ENCODE peak calls at places on chromosomes 2 and 18, in four cellular contexts. K is hepatocyte, Y is GM23248, W is GM23338. A is an unnamed sample.

GRCh38 chr2:44063007-44063406 is 67.2 kb upstream of the LRPPRC start:
- DNase-seq in W (no peak), K (no peak), Y (peak; percentile 4), A (no peak)

GRCh38 chr18:10705786-10706185 is 180.0 kb downstream of the NAPG start:
- DNase-seq in Y (no peak), W (no peak), K (peak; percentile 28), A (no peak)

GRCh38 chr2:132621131-132621875 is 48.7 kb downstream of the LYPD1 start:
- DNase-seq in K (peak; percentile 32), W (no peak), Y (no peak), A (no peak)

GRCh38 chr2:46825231-46825957 is 90.2 kb downstream of the MCFD2 start:
- DNase-seq in Y (no peak), K (no peak), W (no peak), A (no peak)

GRCh38 chr2:99654419-99654818 is 164.6 kb upstream of the REV1 start:
- DNase-seq in Y (peak; percentile 78), K (no peak), W (no peak), A (no peak)

GRCh38 chr2:216713691-216714411 is 18.5 kb upstream of the IGFBP5 start:
- DNase-seq in Y (peak; percentile 98), K (peak; percentile 64), W (no peak), A (no peak)

GRCh38 chr2:210086292-210086691 is 83.9 kb downstream of the RPE start:
- DNase-seq in W (no peak), K (no peak), Y (peak; percentile 57), A (no peak)

GRCh38 chr18:57984490-57985109 is 59.4 kb upstream of the NEDD4L start:
- DNase-seq in Y (no peak), W (no peak), K (no peak), A (no peak)

GRCh38 chr2:222399038-222399783 is 25.1 kb upstream of the SGPP2 start:
- DNase-seq in Y (no peak), W (no peak), K (no peak), A (no peak)

GRCh38 chr2:231099918-231100317 is 24.9 kb downstream of the HTR2B start:
- DNase-seq in Y (no peak), K (no peak), W (peak; percentile 83), A (peak; percentile 20)

GRCh38 chr18:3596324-3597158 is 146.6 kb downstream of the TGIF1 start:
- DNase-seq in Y (no peak), W (no peak), K (peak; percentile 54), A (peak; percentile 79)

GRCh38 chr2:12417811-12418210 is 298.9 kb upstream of the TRIB2 start:
- DNase-seq in K (no peak), W (no peak), Y (no peak), A (no peak)

GRCh38 chr2:46909771-46910419 is 5.7 kb downstream of the MCFD2 start:
- DNase-seq in Y (peak; percentile 93), W (no peak), K (peak; percentile 17), A (no peak)

GRCh38 chr2:224611938-224612337 is 26.8 kb upstream of the CUL3 start:
- DNase-seq in Y (no peak), K (no peak), W (peak; percentile 28), A (peak; percentile 80)

GRCh38 chr18:2089416-2089815 is 481.9 kb downstream of the METTL4 start:
- DNase-seq in W (no peak), Y (no peak), K (no peak), A (no peak)

DNA sequence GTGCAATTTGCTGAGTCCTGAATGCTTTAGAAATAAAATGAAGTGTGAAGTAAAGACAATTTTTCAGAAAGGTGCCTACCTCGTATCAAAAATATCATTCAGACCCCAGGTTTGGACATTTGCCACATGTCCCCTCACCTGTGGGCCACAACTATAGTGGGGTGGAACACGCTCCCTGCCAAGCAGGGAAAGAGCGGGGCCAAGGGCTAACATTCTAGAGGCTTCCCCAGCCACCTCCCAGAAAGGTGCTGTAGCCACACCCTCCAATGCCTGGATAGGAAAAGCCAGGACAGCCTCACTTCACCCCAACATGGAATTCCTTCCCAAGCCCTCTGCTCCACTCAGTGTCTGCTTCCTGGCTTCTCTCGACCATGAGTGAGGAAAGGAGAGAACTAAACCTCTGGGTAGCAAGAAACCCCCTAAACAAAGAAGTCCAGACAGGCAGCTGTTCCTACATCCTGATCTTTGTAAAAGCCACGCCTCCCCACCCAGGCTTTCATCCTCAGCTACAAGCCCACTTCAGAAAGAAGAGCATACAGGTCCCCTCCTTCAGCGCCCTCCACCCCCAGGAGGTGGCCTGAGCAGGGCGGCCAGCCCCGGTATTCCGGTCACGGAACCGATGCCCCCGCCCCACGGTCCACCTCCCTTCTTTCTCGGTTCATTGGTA is 2.1 kb downstream of the COL6A3 start:
- DNase-seq in Y (peak; percentile 68), K (peak; percentile 31), W (peak; percentile 12), A (no peak)
- H3K27ac ChIP-seq in Y (peak overlapping the region; percentile 99), K (peak overlapping the region; percentile 88), W (no peak overlapping the region), A (no peak overlapping the region)

GRCh38 chr2:126558029-126558428 is 97.9 kb upstream of the GYPC start:
- DNase-seq in K (no peak), W (no peak), Y (no peak), A (no peak)
- TF ChIP-seq EZH2phosphoT487 in K (no peak), W (no peak), Y (no peak), A (no peak)

GRCh38 chr2:61405813-61406212 is 65.1 kb downstream of the USP34 start:
- DNase-seq in Y (no peak), K (no peak), W (no peak), A (no peak)
- H3K27ac ChIP-seq in Y (no peak overlapping the region), K (no peak overlapping the region), W (no peak overlapping the region), A (no peak overlapping the region)

GRCh38 chr2:55118643-55119065 is 68.4 kb upstream of the RTN4 start:
- DNase-seq in W (no peak), K (no peak), Y (no peak), A (peak; percentile 28)

GRCh38 chr2:55116966-55117365 is 66.7 kb upstream of the RTN4 start:
- DNase-seq in K (no peak), W (no peak), Y (no peak), A (no peak)

GRCh38 chr2:55123851-55124269 is 73.6 kb upstream of the RTN4 start:
- DNase-seq in K (no peak), W (peak; percentile 65), Y (no peak), A (no peak)

GRCh38 chr2:55119711-55120487 is 69.6 kb upstream of the RTN4 start:
- DNase-seq in Y (peak; percentile 67), W (no peak), K (no peak), A (no peak)

GRCh38 chr2:55120634-55121359 is 70.5 kb upstream of the RTN4 start:
- DNase-seq in K (peak; percentile 47), W (no peak), Y (peak; percentile 85), A (no peak)
- TF ChIP-seq EZH2phosphoT487 in K (no peak), W (no peak), Y (no peak), A (no peak)

GRCh38 chr2:27081984-27082772 is 3.8 kb downstream of the EMILIN1 start:
- DNase-seq in W (no peak), Y (no peak), K (no peak), A (no peak)
- H3K27ac ChIP-seq in W (no peak overlapping the region), Y (no peak overlapping the region), K (no peak overlapping the region), A (peak overlapping the region; percentile 64)

GRCh38 chr2:152723918-152724317 is 5.5 kb downstream of the ARL6IP6 start:
- DNase-seq in Y (no peak), K (no peak), W (no peak), A (no peak)

GRCh38 chr2:152730591-152731333 is 12.3 kb downstream of the ARL6IP6 start:
- DNase-seq in Y (peak; percentile 19), K (no peak), W (no peak), A (peak; percentile 9)

GRCh38 chr2:152729844-152730243 is 11.4 kb downstream of the ARL6IP6 start:
- DNase-seq in Y (no peak), W (no peak), K (no peak), A (no peak)
- TF ChIP-seq EZH2phosphoT487 in Y (no peak), W (no peak), K (no peak), A (no peak)

GRCh38 chr18:79169958-79170555 is 100.9 kb downstream of the ATP9B start:
- DNase-seq in Y (peak; percentile 54), K (no peak), W (no peak), A (no peak)
- H3K27ac ChIP-seq in Y (no peak overlapping the region), K (no peak overlapping the region), W (no peak overlapping the region), A (no peak overlapping the region)

GRCh38 chr2:176186024-176186423 is 2.4 kb upstream of the HOXD1 start:
- DNase-seq in W (no peak), Y (no peak), K (no peak), A (no peak)

GRCh38 chr2:176188969-176189665 is 649 bp downstream of the HOXD1 start:
- DNase-seq in K (peak; percentile 23), Y (peak; percentile 39), W (peak; percentile 70), A (no peak)

GRCh38 chr2:176189666-176190641 is 1.5 kb downstream of the HOXD1 start:
- DNase-seq in W (peak; percentile 29), Y (no peak), K (no peak), A (no peak)

GRCh38 chr2:176188218-176188968 is at the start of gene HOXD1:
- DNase-seq in W (peak; percentile 76), K (peak; percentile 44), Y (peak; percentile 84), A (no peak)

DNA sequence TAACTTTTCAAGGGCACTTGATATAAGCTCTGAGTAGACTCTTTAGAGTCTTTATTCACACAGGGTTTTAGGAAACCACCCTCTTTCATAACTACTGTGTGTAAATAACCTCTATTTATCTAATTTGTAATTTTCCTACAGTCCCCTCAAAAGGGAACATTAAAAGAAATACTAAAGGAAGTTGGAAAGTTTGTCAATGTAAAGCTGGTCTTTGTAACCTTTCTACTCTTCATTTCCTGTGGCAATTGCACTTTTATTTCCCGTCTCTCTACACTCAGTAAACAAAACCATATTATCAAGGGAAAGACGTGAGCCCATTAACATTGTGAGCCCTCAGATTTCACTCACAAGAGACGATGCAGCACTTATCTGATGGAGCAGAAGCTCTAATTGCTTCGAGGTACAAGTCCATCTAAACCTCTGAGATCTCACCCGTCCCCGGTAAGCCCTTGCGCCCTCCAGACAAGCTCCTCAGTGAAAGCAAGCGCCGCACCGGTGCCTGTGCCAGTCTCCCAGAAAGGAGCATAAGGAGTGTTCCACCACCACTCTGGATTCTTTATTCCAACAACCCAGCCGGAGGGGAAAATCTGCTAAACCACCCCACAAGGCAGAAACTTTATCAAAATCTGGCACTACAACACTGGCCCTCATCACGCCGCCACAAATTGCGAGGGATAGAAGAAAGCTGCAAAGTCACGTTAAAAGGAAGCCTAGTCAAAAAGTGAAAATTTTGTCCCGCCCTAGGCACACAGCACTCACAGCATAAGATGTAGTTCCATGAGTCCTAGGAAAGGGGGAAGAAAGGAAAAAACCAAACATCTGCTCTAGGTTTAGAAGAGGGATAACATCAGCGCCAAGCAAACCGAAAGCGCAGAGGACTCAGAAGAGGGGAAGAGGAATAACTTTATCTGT is 906 bp upstream of the HOXD1 start:
- DNase-seq in K (no peak), W (peak; percentile 48), Y (peak; percentile 64), A (no peak)
- TF ChIP-seq EZH2phosphoT487 in K (peak; percentile 32), W (no peak), Y (no peak), A (no peak)

DNA sequence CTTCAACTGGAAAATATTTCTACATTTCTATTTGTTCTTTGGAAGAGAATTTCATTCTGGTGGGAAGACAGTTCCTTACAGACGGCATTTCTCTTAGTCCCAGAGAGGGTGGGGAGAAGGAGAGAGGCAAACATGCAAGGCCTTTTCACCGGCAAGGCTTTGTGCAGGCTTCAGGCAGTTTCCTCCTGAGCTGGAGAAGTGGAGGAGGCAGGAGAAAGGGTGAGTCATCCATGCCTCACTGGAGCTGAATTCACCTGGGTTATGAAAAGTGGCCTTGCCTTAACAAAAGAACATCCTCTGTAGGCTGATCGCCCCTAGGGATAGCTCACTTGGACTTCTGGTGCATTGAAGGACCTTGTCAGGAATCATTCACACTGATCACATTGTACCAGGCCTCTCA is 795.9 kb downstream of the DCDC2C start:
- DNase-seq in W (no peak), Y (no peak), K (peak; percentile 10), A (no peak)
- H3K27ac ChIP-seq in W (no peak overlapping the region), Y (no peak overlapping the region), K (no peak overlapping the region), A (no peak overlapping the region)